ENCODE peak calls at places on chromosomes 13 and 19, in nine cellular contexts. One of them, this sample, is unnamed.

GRCh38 chr19:34041922-34042521 is 130.3 kb upstream of the LSM14A start:
- DNase-seq in left ventricle myocardium inferior: peak; percentile 59
- DNase-seq in CD8-positive, alpha-beta memory T cell: peak; percentile 23
- DNase-seq in RWPE1: no peak
- DNase-seq in ELR: peak; percentile 67
- DNase-seq in heart left ventricle: peak; percentile 64
- DNase-seq in stimulated activated CD8-positive, alpha-beta memory T cell treated with anti-CD3 and anti-CD28 coated beads, Interleukin-2, amount 100 ng/mL, for 1 hour: peak; percentile 48
- DNase-seq in CD8-positive, alpha-beta T cell: peak; percentile 79
- DNase-seq in activated CD4-positive, alpha-beta T cell treated with anti-CD3 and anti-CD28 coated beads, Interleukin-2, amount 50 U/mL, for 24 hours: peak; percentile 52
- DNase-seq in this sample: peak; percentile 69

GRCh38 chr19:39265321-39265916 is 2.8 kb upstream of the IFNL2 start:
- DNase-seq in left ventricle myocardium inferior: no peak
- DNase-seq in CD8-positive, alpha-beta memory T cell: no peak
- DNase-seq in RWPE1: no peak
- DNase-seq in ELR: no peak
- DNase-seq in heart left ventricle: no peak
- DNase-seq in stimulated activated CD8-positive, alpha-beta memory T cell treated with anti-CD3 and anti-CD28 coated beads, Interleukin-2, amount 100 ng/mL, for 1 hour: no peak
- DNase-seq in CD8-positive, alpha-beta T cell: no peak
- DNase-seq in activated CD4-positive, alpha-beta T cell treated with anti-CD3 and anti-CD28 coated beads, Interleukin-2, amount 50 U/mL, for 24 hours: no peak
- DNase-seq in this sample: no peak

GRCh38 chr19:1935484-1936208 is 5.3 kb upstream of the CSNK1G2 start:
- DNase-seq in left ventricle myocardium inferior: no peak
- DNase-seq in CD8-positive, alpha-beta memory T cell: no peak
- DNase-seq in RWPE1: no peak
- DNase-seq in ELR: peak; percentile 53
- DNase-seq in heart left ventricle: no peak
- DNase-seq in stimulated activated CD8-positive, alpha-beta memory T cell treated with anti-CD3 and anti-CD28 coated beads, Interleukin-2, amount 100 ng/mL, for 1 hour: no peak
- DNase-seq in CD8-positive, alpha-beta T cell: no peak
- DNase-seq in activated CD4-positive, alpha-beta T cell treated with anti-CD3 and anti-CD28 coated beads, Interleukin-2, amount 50 U/mL, for 24 hours: no peak
- DNase-seq in this sample: no peak

GRCh38 chr13:109787135-109787954 is 962 bp upstream of the IRS2 start:
- DNase-seq in left ventricle myocardium inferior: peak; percentile 40
- DNase-seq in CD8-positive, alpha-beta memory T cell: peak; percentile 36
- DNase-seq in RWPE1: no peak
- DNase-seq in ELR: peak; percentile 72
- DNase-seq in heart left ventricle: peak; percentile 55
- DNase-seq in stimulated activated CD8-positive, alpha-beta memory T cell treated with anti-CD3 and anti-CD28 coated beads, Interleukin-2, amount 100 ng/mL, for 1 hour: no peak
- DNase-seq in CD8-positive, alpha-beta T cell: peak; percentile 65
- DNase-seq in activated CD4-positive, alpha-beta T cell treated with anti-CD3 and anti-CD28 coated beads, Interleukin-2, amount 50 U/mL, for 24 hours: no peak
- DNase-seq in this sample: no peak

GRCh38 chr13:78787189-78787588 is 128.2 kb upstream of the OBI1 start:
- DNase-seq in left ventricle myocardium inferior: peak; percentile 14
- DNase-seq in CD8-positive, alpha-beta memory T cell: no peak
- DNase-seq in RWPE1: no peak
- DNase-seq in ELR: no peak
- DNase-seq in heart left ventricle: no peak
- DNase-seq in stimulated activated CD8-positive, alpha-beta memory T cell treated with anti-CD3 and anti-CD28 coated beads, Interleukin-2, amount 100 ng/mL, for 1 hour: no peak
- DNase-seq in CD8-positive, alpha-beta T cell: no peak
- DNase-seq in activated CD4-positive, alpha-beta T cell treated with anti-CD3 and anti-CD28 coated beads, Interleukin-2, amount 50 U/mL, for 24 hours: no peak
- DNase-seq in this sample: no peak

GRCh38 chr13:114130131-114130707 is 2.2 kb downstream of the RASA3 start:
- DNase-seq in left ventricle myocardium inferior: no peak
- DNase-seq in CD8-positive, alpha-beta memory T cell: no peak
- DNase-seq in RWPE1: no peak
- DNase-seq in ELR: peak; percentile 48
- DNase-seq in heart left ventricle: no peak
- DNase-seq in stimulated activated CD8-positive, alpha-beta memory T cell treated with anti-CD3 and anti-CD28 coated beads, Interleukin-2, amount 100 ng/mL, for 1 hour: no peak
- DNase-seq in CD8-positive, alpha-beta T cell: no peak
- DNase-seq in activated CD4-positive, alpha-beta T cell treated with anti-CD3 and anti-CD28 coated beads, Interleukin-2, amount 50 U/mL, for 24 hours: no peak
- DNase-seq in this sample: no peak

GRCh38 chr19:18908917-18909619 is 10.1 kb downstream of the COPE start:
- DNase-seq in left ventricle myocardium inferior: no peak
- DNase-seq in CD8-positive, alpha-beta memory T cell: no peak
- DNase-seq in RWPE1: no peak
- DNase-seq in ELR: no peak
- DNase-seq in heart left ventricle: no peak
- DNase-seq in stimulated activated CD8-positive, alpha-beta memory T cell treated with anti-CD3 and anti-CD28 coated beads, Interleukin-2, amount 100 ng/mL, for 1 hour: no peak
- DNase-seq in CD8-positive, alpha-beta T cell: no peak
- DNase-seq in activated CD4-positive, alpha-beta T cell treated with anti-CD3 and anti-CD28 coated beads, Interleukin-2, amount 50 U/mL, for 24 hours: no peak
- DNase-seq in this sample: no peak

GRCh38 chr19:10644351-10645007 is 9.7 kb upstream of the ILF3 start:
- DNase-seq in left ventricle myocardium inferior: peak; percentile 84
- DNase-seq in CD8-positive, alpha-beta memory T cell: peak; percentile 77
- DNase-seq in RWPE1: peak; percentile 90
- DNase-seq in ELR: peak; percentile 84
- DNase-seq in heart left ventricle: peak; percentile 88
- DNase-seq in stimulated activated CD8-positive, alpha-beta memory T cell treated with anti-CD3 and anti-CD28 coated beads, Interleukin-2, amount 100 ng/mL, for 1 hour: peak; percentile 76
- DNase-seq in CD8-positive, alpha-beta T cell: peak; percentile 92
- DNase-seq in activated CD4-positive, alpha-beta T cell treated with anti-CD3 and anti-CD28 coated beads, Interleukin-2, amount 50 U/mL, for 24 hours: peak; percentile 74
- DNase-seq in this sample: peak; percentile 92

GRCh38 chr19:22901431-22902130 is 69.5 kb downstream of the ZNF723 start:
- DNase-seq in left ventricle myocardium inferior: no peak
- DNase-seq in CD8-positive, alpha-beta memory T cell: no peak
- DNase-seq in RWPE1: no peak
- DNase-seq in ELR: no peak
- DNase-seq in heart left ventricle: no peak
- DNase-seq in stimulated activated CD8-positive, alpha-beta memory T cell treated with anti-CD3 and anti-CD28 coated beads, Interleukin-2, amount 100 ng/mL, for 1 hour: no peak
- DNase-seq in CD8-positive, alpha-beta T cell: no peak
- DNase-seq in activated CD4-positive, alpha-beta T cell treated with anti-CD3 and anti-CD28 coated beads, Interleukin-2, amount 50 U/mL, for 24 hours: no peak
- DNase-seq in this sample: no peak

GRCh38 chr19:36819130-36819630 is 19.0 kb downstream of the ZNF790 start:
- DNase-seq in left ventricle myocardium inferior: no peak
- DNase-seq in CD8-positive, alpha-beta memory T cell: no peak
- DNase-seq in RWPE1: no peak
- DNase-seq in ELR: peak; percentile 4
- DNase-seq in heart left ventricle: no peak
- DNase-seq in stimulated activated CD8-positive, alpha-beta memory T cell treated with anti-CD3 and anti-CD28 coated beads, Interleukin-2, amount 100 ng/mL, for 1 hour: no peak
- DNase-seq in CD8-positive, alpha-beta T cell: no peak
- DNase-seq in activated CD4-positive, alpha-beta T cell treated with anti-CD3 and anti-CD28 coated beads, Interleukin-2, amount 50 U/mL, for 24 hours: no peak
- DNase-seq in this sample: no peak

GRCh38 chr13:61162636-61163035 is 253.0 kb downstream of the PCDH20 start:
- DNase-seq in left ventricle myocardium inferior: no peak
- DNase-seq in CD8-positive, alpha-beta memory T cell: no peak
- DNase-seq in RWPE1: no peak
- DNase-seq in ELR: no peak
- DNase-seq in heart left ventricle: no peak
- DNase-seq in stimulated activated CD8-positive, alpha-beta memory T cell treated with anti-CD3 and anti-CD28 coated beads, Interleukin-2, amount 100 ng/mL, for 1 hour: no peak
- DNase-seq in CD8-positive, alpha-beta T cell: no peak
- DNase-seq in activated CD4-positive, alpha-beta T cell treated with anti-CD3 and anti-CD28 coated beads, Interleukin-2, amount 50 U/mL, for 24 hours: no peak
- DNase-seq in this sample: no peak

GRCh38 chr13:43110658-43111057 is 87.3 kb downstream of the DNAJC15 start:
- DNase-seq in left ventricle myocardium inferior: no peak
- DNase-seq in CD8-positive, alpha-beta memory T cell: no peak
- DNase-seq in RWPE1: no peak
- DNase-seq in ELR: no peak
- DNase-seq in heart left ventricle: no peak
- DNase-seq in stimulated activated CD8-positive, alpha-beta memory T cell treated with anti-CD3 and anti-CD28 coated beads, Interleukin-2, amount 100 ng/mL, for 1 hour: no peak
- DNase-seq in CD8-positive, alpha-beta T cell: no peak
- DNase-seq in activated CD4-positive, alpha-beta T cell treated with anti-CD3 and anti-CD28 coated beads, Interleukin-2, amount 50 U/mL, for 24 hours: no peak
- DNase-seq in this sample: no peak

GRCh38 chr13:93771782-93772181 is 545.2 kb downstream of the GPC6 start:
- DNase-seq in left ventricle myocardium inferior: no peak
- DNase-seq in CD8-positive, alpha-beta memory T cell: no peak
- DNase-seq in RWPE1: no peak
- DNase-seq in ELR: peak; percentile 16
- DNase-seq in heart left ventricle: no peak
- DNase-seq in stimulated activated CD8-positive, alpha-beta memory T cell treated with anti-CD3 and anti-CD28 coated beads, Interleukin-2, amount 100 ng/mL, for 1 hour: no peak
- DNase-seq in CD8-positive, alpha-beta T cell: no peak
- DNase-seq in activated CD4-positive, alpha-beta T cell treated with anti-CD3 and anti-CD28 coated beads, Interleukin-2, amount 50 U/mL, for 24 hours: no peak
- DNase-seq in this sample: no peak

GRCh38 chr19:6800991-6801396 is 28.5 kb downstream of the VAV1 start:
- DNase-seq in left ventricle myocardium inferior: no peak
- DNase-seq in CD8-positive, alpha-beta memory T cell: no peak
- DNase-seq in RWPE1: peak; percentile 77
- DNase-seq in ELR: peak; percentile 5
- DNase-seq in heart left ventricle: no peak
- DNase-seq in stimulated activated CD8-positive, alpha-beta memory T cell treated with anti-CD3 and anti-CD28 coated beads, Interleukin-2, amount 100 ng/mL, for 1 hour: no peak
- DNase-seq in CD8-positive, alpha-beta T cell: no peak
- DNase-seq in activated CD4-positive, alpha-beta T cell treated with anti-CD3 and anti-CD28 coated beads, Interleukin-2, amount 50 U/mL, for 24 hours: no peak
- DNase-seq in this sample: no peak

GRCh38 chr19:3296034-3296433 is 70.3 kb upstream of the NFIC start:
- DNase-seq in left ventricle myocardium inferior: no peak
- DNase-seq in CD8-positive, alpha-beta memory T cell: no peak
- DNase-seq in RWPE1: no peak
- DNase-seq in ELR: no peak
- DNase-seq in heart left ventricle: no peak
- DNase-seq in stimulated activated CD8-positive, alpha-beta memory T cell treated with anti-CD3 and anti-CD28 coated beads, Interleukin-2, amount 100 ng/mL, for 1 hour: no peak
- DNase-seq in CD8-positive, alpha-beta T cell: no peak
- DNase-seq in activated CD4-positive, alpha-beta T cell treated with anti-CD3 and anti-CD28 coated beads, Interleukin-2, amount 50 U/mL, for 24 hours: no peak
- DNase-seq in this sample: no peak

GRCh38 chr19:4051175-4052101 is 15.3 kb downstream of the ZBTB7A start:
- DNase-seq in left ventricle myocardium inferior: no peak
- DNase-seq in CD8-positive, alpha-beta memory T cell: no peak
- DNase-seq in RWPE1: peak; percentile 84
- DNase-seq in ELR: peak; percentile 88
- DNase-seq in heart left ventricle: no peak
- DNase-seq in stimulated activated CD8-positive, alpha-beta memory T cell treated with anti-CD3 and anti-CD28 coated beads, Interleukin-2, amount 100 ng/mL, for 1 hour: no peak
- DNase-seq in CD8-positive, alpha-beta T cell: no peak
- DNase-seq in activated CD4-positive, alpha-beta T cell treated with anti-CD3 and anti-CD28 coated beads, Interleukin-2, amount 50 U/mL, for 24 hours: no peak
- DNase-seq in this sample: no peak

GRCh38 chr19:56933014-56933705 is 92.6 kb upstream of the PEG3 start:
- DNase-seq in left ventricle myocardium inferior: no peak
- DNase-seq in CD8-positive, alpha-beta memory T cell: no peak
- DNase-seq in RWPE1: no peak
- DNase-seq in ELR: no peak
- DNase-seq in heart left ventricle: no peak
- DNase-seq in stimulated activated CD8-positive, alpha-beta memory T cell treated with anti-CD3 and anti-CD28 coated beads, Interleukin-2, amount 100 ng/mL, for 1 hour: no peak
- DNase-seq in CD8-positive, alpha-beta T cell: no peak
- DNase-seq in activated CD4-positive, alpha-beta T cell treated with anti-CD3 and anti-CD28 coated beads, Interleukin-2, amount 50 U/mL, for 24 hours: no peak
- DNase-seq in this sample: no peak

GRCh38 chr19:4691383-4691782 is 21.2 kb upstream of the MYDGF start:
- DNase-seq in left ventricle myocardium inferior: peak; percentile 50
- DNase-seq in CD8-positive, alpha-beta memory T cell: no peak
- DNase-seq in RWPE1: no peak
- DNase-seq in ELR: no peak
- DNase-seq in heart left ventricle: no peak
- DNase-seq in stimulated activated CD8-positive, alpha-beta memory T cell treated with anti-CD3 and anti-CD28 coated beads, Interleukin-2, amount 100 ng/mL, for 1 hour: no peak
- DNase-seq in CD8-positive, alpha-beta T cell: no peak
- DNase-seq in activated CD4-positive, alpha-beta T cell treated with anti-CD3 and anti-CD28 coated beads, Interleukin-2, amount 50 U/mL, for 24 hours: no peak
- DNase-seq in this sample: no peak

GRCh38 chr19:55459551-55459949 is 1.9 kb downstream of the ISOC2 start:
- DNase-seq in left ventricle myocardium inferior: no peak
- DNase-seq in CD8-positive, alpha-beta memory T cell: no peak
- DNase-seq in RWPE1: no peak
- DNase-seq in ELR: no peak
- DNase-seq in heart left ventricle: peak; percentile 33
- DNase-seq in stimulated activated CD8-positive, alpha-beta memory T cell treated with anti-CD3 and anti-CD28 coated beads, Interleukin-2, amount 100 ng/mL, for 1 hour: no peak
- DNase-seq in CD8-positive, alpha-beta T cell: no peak
- DNase-seq in activated CD4-positive, alpha-beta T cell treated with anti-CD3 and anti-CD28 coated beads, Interleukin-2, amount 50 U/mL, for 24 hours: no peak
- DNase-seq in this sample: no peak

GRCh38 chr19:10602330-10603083 is 15.4 kb upstream of the AP1M2 start:
- DNase-seq in left ventricle myocardium inferior: peak; percentile 89
- DNase-seq in CD8-positive, alpha-beta memory T cell: peak; percentile 79
- DNase-seq in RWPE1: peak; percentile 97
- DNase-seq in ELR: peak; percentile 81
- DNase-seq in heart left ventricle: peak; percentile 89
- DNase-seq in stimulated activated CD8-positive, alpha-beta memory T cell treated with anti-CD3 and anti-CD28 coated beads, Interleukin-2, amount 100 ng/mL, for 1 hour: peak; percentile 86
- DNase-seq in CD8-positive, alpha-beta T cell: peak; percentile 94
- DNase-seq in activated CD4-positive, alpha-beta T cell treated with anti-CD3 and anti-CD28 coated beads, Interleukin-2, amount 50 U/mL, for 24 hours: peak; percentile 82
- DNase-seq in this sample: peak; percentile 83

GRCh38 chr13:43401364-43401763 is 378.0 kb downstream of the DNAJC15 start:
- DNase-seq in left ventricle myocardium inferior: no peak
- DNase-seq in CD8-positive, alpha-beta memory T cell: no peak
- DNase-seq in RWPE1: no peak
- DNase-seq in ELR: no peak
- DNase-seq in heart left ventricle: no peak
- DNase-seq in stimulated activated CD8-positive, alpha-beta memory T cell treated with anti-CD3 and anti-CD28 coated beads, Interleukin-2, amount 100 ng/mL, for 1 hour: no peak
- DNase-seq in CD8-positive, alpha-beta T cell: no peak
- DNase-seq in activated CD4-positive, alpha-beta T cell treated with anti-CD3 and anti-CD28 coated beads, Interleukin-2, amount 50 U/mL, for 24 hours: no peak
- DNase-seq in this sample: no peak

GRCh38 chr19:32661318-32661717 is 13.7 kb downstream of the ANKRD27 start:
- DNase-seq in left ventricle myocardium inferior: no peak
- DNase-seq in CD8-positive, alpha-beta memory T cell: no peak
- DNase-seq in RWPE1: no peak
- DNase-seq in ELR: peak; percentile 15
- DNase-seq in heart left ventricle: no peak
- DNase-seq in stimulated activated CD8-positive, alpha-beta memory T cell treated with anti-CD3 and anti-CD28 coated beads, Interleukin-2, amount 100 ng/mL, for 1 hour: no peak
- DNase-seq in CD8-positive, alpha-beta T cell: no peak
- DNase-seq in activated CD4-positive, alpha-beta T cell treated with anti-CD3 and anti-CD28 coated beads, Interleukin-2, amount 50 U/mL, for 24 hours: no peak
- DNase-seq in this sample: no peak

GRCh38 chr13:36606060-36606459 is 67.8 kb upstream of the SERTM1 start:
- DNase-seq in left ventricle myocardium inferior: no peak
- DNase-seq in CD8-positive, alpha-beta memory T cell: no peak
- DNase-seq in RWPE1: no peak
- DNase-seq in ELR: no peak
- DNase-seq in heart left ventricle: no peak
- DNase-seq in stimulated activated CD8-positive, alpha-beta memory T cell treated with anti-CD3 and anti-CD28 coated beads, Interleukin-2, amount 100 ng/mL, for 1 hour: no peak
- DNase-seq in CD8-positive, alpha-beta T cell: no peak
- DNase-seq in activated CD4-positive, alpha-beta T cell treated with anti-CD3 and anti-CD28 coated beads, Interleukin-2, amount 50 U/mL, for 24 hours: no peak
- DNase-seq in this sample: no peak

GRCh38 chr13:79281335-79281734 is 124.7 kb downstream of the RBM26 start:
- DNase-seq in left ventricle myocardium inferior: no peak
- DNase-seq in CD8-positive, alpha-beta memory T cell: no peak
- DNase-seq in RWPE1: no peak
- DNase-seq in ELR: no peak
- DNase-seq in heart left ventricle: no peak
- DNase-seq in stimulated activated CD8-positive, alpha-beta memory T cell treated with anti-CD3 and anti-CD28 coated beads, Interleukin-2, amount 100 ng/mL, for 1 hour: no peak
- DNase-seq in CD8-positive, alpha-beta T cell: no peak
- DNase-seq in activated CD4-positive, alpha-beta T cell treated with anti-CD3 and anti-CD28 coated beads, Interleukin-2, amount 50 U/mL, for 24 hours: no peak
- DNase-seq in this sample: no peak

GRCh38 chr19:47356900-47357299 is 7.8 kb downstream of the DHX34 start:
- DNase-seq in left ventricle myocardium inferior: no peak
- DNase-seq in CD8-positive, alpha-beta memory T cell: no peak
- DNase-seq in RWPE1: no peak
- DNase-seq in ELR: no peak
- DNase-seq in heart left ventricle: no peak
- DNase-seq in stimulated activated CD8-positive, alpha-beta memory T cell treated with anti-CD3 and anti-CD28 coated beads, Interleukin-2, amount 100 ng/mL, for 1 hour: no peak
- DNase-seq in CD8-positive, alpha-beta T cell: no peak
- DNase-seq in activated CD4-positive, alpha-beta T cell treated with anti-CD3 and anti-CD28 coated beads, Interleukin-2, amount 50 U/mL, for 24 hours: no peak
- DNase-seq in this sample: no peak

GRCh38 chr13:96940961-96941360 is 53.3 kb downstream of the OXGR1 start:
- DNase-seq in left ventricle myocardium inferior: no peak
- DNase-seq in CD8-positive, alpha-beta memory T cell: no peak
- DNase-seq in RWPE1: peak; percentile 9
- DNase-seq in ELR: no peak
- DNase-seq in heart left ventricle: no peak
- DNase-seq in stimulated activated CD8-positive, alpha-beta memory T cell treated with anti-CD3 and anti-CD28 coated beads, Interleukin-2, amount 100 ng/mL, for 1 hour: no peak
- DNase-seq in CD8-positive, alpha-beta T cell: no peak
- DNase-seq in activated CD4-positive, alpha-beta T cell treated with anti-CD3 and anti-CD28 coated beads, Interleukin-2, amount 50 U/mL, for 24 hours: no peak
- DNase-seq in this sample: no peak

GRCh38 chr19:4121815-4122214 is 2.1 kb downstream of the MAP2K2 start:
- DNase-seq in left ventricle myocardium inferior: no peak
- DNase-seq in CD8-positive, alpha-beta memory T cell: no peak
- DNase-seq in RWPE1: no peak
- DNase-seq in ELR: no peak
- DNase-seq in heart left ventricle: no peak
- DNase-seq in stimulated activated CD8-positive, alpha-beta memory T cell treated with anti-CD3 and anti-CD28 coated beads, Interleukin-2, amount 100 ng/mL, for 1 hour: no peak
- DNase-seq in CD8-positive, alpha-beta T cell: no peak
- DNase-seq in activated CD4-positive, alpha-beta T cell treated with anti-CD3 and anti-CD28 coated beads, Interleukin-2, amount 50 U/mL, for 24 hours: no peak
- DNase-seq in this sample: no peak

GRCh38 chr13:97214921-97215320 is 7.2 kb upstream of the MBNL2 start:
- DNase-seq in left ventricle myocardium inferior: no peak
- DNase-seq in CD8-positive, alpha-beta memory T cell: no peak
- DNase-seq in RWPE1: no peak
- DNase-seq in ELR: no peak
- DNase-seq in heart left ventricle: no peak
- DNase-seq in stimulated activated CD8-positive, alpha-beta memory T cell treated with anti-CD3 and anti-CD28 coated beads, Interleukin-2, amount 100 ng/mL, for 1 hour: no peak
- DNase-seq in CD8-positive, alpha-beta T cell: no peak
- DNase-seq in activated CD4-positive, alpha-beta T cell treated with anti-CD3 and anti-CD28 coated beads, Interleukin-2, amount 50 U/mL, for 24 hours: no peak
- DNase-seq in this sample: no peak

GRCh38 chr13:94227255-94227879 is 252.1 kb downstream of the DCT start:
- DNase-seq in left ventricle myocardium inferior: no peak
- DNase-seq in CD8-positive, alpha-beta memory T cell: no peak
- DNase-seq in RWPE1: no peak
- DNase-seq in ELR: no peak
- DNase-seq in heart left ventricle: no peak
- DNase-seq in stimulated activated CD8-positive, alpha-beta memory T cell treated with anti-CD3 and anti-CD28 coated beads, Interleukin-2, amount 100 ng/mL, for 1 hour: no peak
- DNase-seq in CD8-positive, alpha-beta T cell: no peak
- DNase-seq in activated CD4-positive, alpha-beta T cell treated with anti-CD3 and anti-CD28 coated beads, Interleukin-2, amount 50 U/mL, for 24 hours: no peak
- DNase-seq in this sample: no peak

GRCh38 chr19:19113040-19113541 is 25.2 kb downstream of the TMEM161A start:
- DNase-seq in left ventricle myocardium inferior: no peak
- DNase-seq in CD8-positive, alpha-beta memory T cell: no peak
- DNase-seq in RWPE1: no peak
- DNase-seq in ELR: peak; percentile 67
- DNase-seq in heart left ventricle: no peak
- DNase-seq in stimulated activated CD8-positive, alpha-beta memory T cell treated with anti-CD3 and anti-CD28 coated beads, Interleukin-2, amount 100 ng/mL, for 1 hour: no peak
- DNase-seq in CD8-positive, alpha-beta T cell: no peak
- DNase-seq in activated CD4-positive, alpha-beta T cell treated with anti-CD3 and anti-CD28 coated beads, Interleukin-2, amount 50 U/mL, for 24 hours: no peak
- DNase-seq in this sample: no peak

GRCh38 chr19:9128171-9128570 is 1.4 kb upstream of the OR7G3 start:
- DNase-seq in left ventricle myocardium inferior: no peak
- DNase-seq in CD8-positive, alpha-beta memory T cell: no peak
- DNase-seq in RWPE1: peak; percentile 81
- DNase-seq in ELR: peak; percentile 83
- DNase-seq in heart left ventricle: no peak
- DNase-seq in stimulated activated CD8-positive, alpha-beta memory T cell treated with anti-CD3 and anti-CD28 coated beads, Interleukin-2, amount 100 ng/mL, for 1 hour: no peak
- DNase-seq in CD8-positive, alpha-beta T cell: no peak
- DNase-seq in activated CD4-positive, alpha-beta T cell treated with anti-CD3 and anti-CD28 coated beads, Interleukin-2, amount 50 U/mL, for 24 hours: no peak
- DNase-seq in this sample: no peak